ENCODE peak calls at places on chromosomes 4 and X, in five cellular contexts. Q is DMS79 treated with DMSO at 0.1 percent for 48 hours; S is HTR-8/SVneo; F is activated T-helper 1 cell treated with anti-CD3 and anti-CD28 coated beads, Interleukin-2, amount 50 U/mL, for 16 hours; P is ACHN. J is an unnamed sample.

GRCh38 chrX:107978707-107979307 is 3.4 kb downstream of the TEX13B start:
- DNase-seq in Q (peak), S (no peak), F (no peak), P (peak), J (no peak)

GRCh38 chrX:119667111-119667928 is 25.6 kb downstream of the SEPTIN6 start:
- DNase-seq in Q (no peak), S (no peak), F (no peak), P (no peak), J (no peak)

GRCh38 chrX:16114640-16115039 is 8.7 kb upstream of the GRPR start:
- DNase-seq in Q (no peak), S (no peak), F (no peak), P (no peak), J (no peak)

GRCh38 chrX:24110049-24110448 is 39.5 kb upstream of the ZFX start:
- DNase-seq in Q (peak), S (no peak), F (no peak), P (no peak), J (no peak)

GRCh38 chr4:4670869-4671268 is 129.0 kb upstream of the STX18 start:
- DNase-seq in Q (no peak), S (no peak), F (no peak), P (no peak), J (no peak)

GRCh38 chrX:152821145-152821765 is 9.3 kb downstream of the CETN2 start:
- DNase-seq in Q (no peak), S (peak), F (no peak), P (peak), J (no peak)

GRCh38 chr4:48546336-48546735 is 56.3 kb downstream of the ZAR1 start:
- DNase-seq in Q (no peak), S (peak), F (no peak), P (peak), J (no peak)

GRCh38 chr4:123889376-123889945 is 492.9 kb downstream of the SPRY1 start:
- DNase-seq in Q (no peak), S (no peak), F (no peak), P (no peak), J (no peak)

GRCh38 chrX:38879631-38880220 is 78.5 kb downstream of the MID1IP1 start:
- DNase-seq in Q (peak), S (no peak), F (no peak), P (no peak), J (no peak)

GRCh38 chrX:136909706-136910564 is 29.4 kb upstream of the RBMX start:
- DNase-seq in Q (peak), S (peak), F (peak), P (peak), J (no peak)

GRCh38 chrX:98931194-98931593 is 1478.9 kb downstream of the PCDH19 start:
- DNase-seq in Q (no peak), S (no peak), F (no peak), P (no peak), J (no peak)

GRCh38 chr4:109998867-109999303 is 86.2 kb downstream of the EGF start:
- DNase-seq in Q (peak), S (peak), F (no peak), P (peak), J (no peak)

GRCh38 chr4:108356209-108356535 is 187.4 kb upstream of the LEF1 start:
- DNase-seq in Q (no peak), S (no peak), F (no peak), P (no peak), J (no peak)

GRCh38 chrX:68647156-68647957 is at the start of gene STARD8:
- DNase-seq in Q (no peak), S (peak), F (no peak), P (peak), J (no peak)

GRCh38 chrX:25207803-25208202 is 192.0 kb upstream of the ARX start:
- DNase-seq in Q (no peak), S (no peak), F (no peak), P (no peak), J (no peak)